ENCODE peak calls at places on chromosomes 4 and X, in four cellular contexts. S is H1, C is pancreas, Y is GM23248. Z is an unnamed sample.
A peak's percentile ranks its signal among the peaks of the same experiment; 100 is the strongest.

GRCh38 chrX:68821616-68822015 is 7.2 kb upstream of the EFNB1 start:
- DNase-seq in Y (no peak), S (no peak), C (no peak), Z (no peak)

GRCh38 chrX:18702362-18703195 is 4.9 kb upstream of the PPEF1 start:
- DNase-seq in C (no peak), Y (peak; percentile 42), S (no peak), Z (no peak)

GRCh38 chrX:48791063-48791820 is 4.9 kb downstream of the GATA1 start:
- DNase-seq in Y (no peak), C (no peak), S (no peak), Z (no peak)

GRCh38 chrX:40719218-40719617 is 16.1 kb downstream of the MED14 start:
- DNase-seq in Y (peak; percentile 39), C (no peak), S (no peak), Z (no peak)

GRCh38 chr4:124945422-124945821 is 232.9 kb upstream of the ANKRD50 start:
- DNase-seq in C (no peak), S (no peak), Y (no peak), Z (no peak)

GRCh38 chr4:80446664-80447063 is 111.1 kb downstream of the CFAP299 start:
- DNase-seq in S (no peak), Y (peak; percentile 45), C (no peak), Z (no peak)

GRCh38 chrX:1754077-1754476 is 139.2 kb downstream of the ASMT start:
- DNase-seq in Y (peak; percentile 17), S (no peak), C (no peak), Z (no peak)

GRCh38 chr4:102299302-102299701 is 46.0 kb downstream of the SLC39A8 start:
- DNase-seq in Y (no peak), C (no peak), S (no peak), Z (no peak)

GRCh38 chrX:16839852-16840460 is 30.2 kb downstream of the RBBP7 start:
- DNase-seq in C (no peak), S (no peak), Y (peak; percentile 80), Z (no peak)

GRCh38 chr4:184514121-184514988 is 40.0 kb upstream of the IRF2 start:
- DNase-seq in Y (peak; percentile 98), S (no peak), C (no peak), Z (no peak)

GRCh38 chr4:62170235-62170634 is 970.1 kb downstream of the ADGRL3 start:
- DNase-seq in C (no peak), S (no peak), Y (no peak), Z (no peak)

GRCh38 chr4:7817877-7818675 is 121.6 kb downstream of the AFAP1 start:
- DNase-seq in S (no peak), Y (no peak), C (no peak), Z (no peak)
- H3K4me1 ChIP-seq in S (no peaks in the 10 kb centered on the region), Y (peaks cover 55% of the 10 kb centered on the region), C (peaks cover 10% of the 10 kb centered on the region), Z (no peaks in the 10 kb centered on the region)

GRCh38 chr4:156959298-156959702 is 12.3 kb downstream of the PDGFC start:
- DNase-seq in Y (peak; percentile 37), C (no peak), S (no peak), Z (no peak)

GRCh38 chr4:156958276-156959074 is 13.1 kb downstream of the PDGFC start:
- DNase-seq in Y (peak; percentile 63), C (no peak), S (no peak), Z (no peak)

GRCh38 chr4:156956947-156957346 is 14.7 kb downstream of the PDGFC start:
- DNase-seq in S (no peak), C (no peak), Y (no peak), Z (no peak)

GRCh38 chr4:156956359-156956758 is 15.2 kb downstream of the PDGFC start:
- DNase-seq in S (no peak), C (no peak), Y (no peak), Z (no peak)

DNA sequence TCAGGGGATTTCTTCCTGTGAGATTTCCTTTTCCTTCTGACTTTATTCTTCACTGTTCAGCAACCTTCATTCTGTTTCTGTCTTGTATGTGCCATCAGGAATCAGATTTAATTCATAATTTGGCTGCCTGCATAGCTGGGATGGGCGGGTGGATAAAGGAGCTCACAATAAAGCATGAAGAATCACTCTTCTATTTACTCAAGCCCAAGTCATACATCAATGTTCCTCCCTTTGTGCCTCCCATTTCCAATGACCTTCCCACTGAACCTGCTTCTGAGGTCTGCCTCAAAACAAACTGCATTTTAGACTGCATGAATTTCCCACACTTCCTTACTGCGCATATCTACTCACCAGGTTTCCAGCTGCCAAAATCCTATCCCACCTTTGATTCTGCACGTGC is 14.0 kb downstream of the PDGFC start:
- DNase-seq in Y (no peak), C (no peak), S (no peak), Z (no peak)
- H3K4me1 ChIP-seq in Y (peaks cover 56% of the 10 kb centered on the region), C (peaks cover 31% of the 10 kb centered on the region), S (peaks cover 4% of the 10 kb centered on the region), Z (no peaks in the 10 kb centered on the region)

GRCh38 chrX:132858018-132858417 is 100.4 kb downstream of the HS6ST2 start:
- DNase-seq in C (no peak), S (no peak), Y (no peak), Z (no peak)

GRCh38 chrX:132855760-132856341 is 102.6 kb downstream of the HS6ST2 start:
- DNase-seq in C (no peak), S (no peak), Y (no peak), Z (peak; percentile 66)

GRCh38 chrX:132860200-132860599 is 98.2 kb downstream of the HS6ST2 start:
- DNase-seq in S (no peak), Y (no peak), C (no peak), Z (no peak)

DNA sequence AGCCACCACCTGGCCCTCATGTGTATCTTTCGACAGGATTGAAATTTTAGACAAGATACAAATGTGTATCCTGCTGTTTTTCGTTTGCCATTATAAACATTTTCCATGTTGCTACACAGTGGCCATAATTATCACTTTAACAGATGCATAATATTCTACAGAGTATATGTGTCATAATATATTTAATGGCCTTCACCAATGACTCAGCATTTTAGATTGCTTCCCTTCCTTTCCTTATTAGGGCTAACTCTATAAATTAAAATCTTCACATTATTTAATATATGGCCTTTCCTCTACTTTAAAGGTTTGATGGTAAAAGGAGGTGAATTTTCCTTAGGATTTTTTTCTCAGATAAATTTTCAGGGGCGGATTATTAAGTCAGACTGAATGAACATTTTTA is 97.4 kb downstream of the HS6ST2 start:
- DNase-seq in C (no peak), Y (no peak), S (no peak), Z (no peak)
- H3K4me1 ChIP-seq in C (no peaks in the 10 kb centered on the region), Y (no peaks in the 10 kb centered on the region), S (no peaks in the 10 kb centered on the region), Z (no peaks in the 10 kb centered on the region)

DNA sequence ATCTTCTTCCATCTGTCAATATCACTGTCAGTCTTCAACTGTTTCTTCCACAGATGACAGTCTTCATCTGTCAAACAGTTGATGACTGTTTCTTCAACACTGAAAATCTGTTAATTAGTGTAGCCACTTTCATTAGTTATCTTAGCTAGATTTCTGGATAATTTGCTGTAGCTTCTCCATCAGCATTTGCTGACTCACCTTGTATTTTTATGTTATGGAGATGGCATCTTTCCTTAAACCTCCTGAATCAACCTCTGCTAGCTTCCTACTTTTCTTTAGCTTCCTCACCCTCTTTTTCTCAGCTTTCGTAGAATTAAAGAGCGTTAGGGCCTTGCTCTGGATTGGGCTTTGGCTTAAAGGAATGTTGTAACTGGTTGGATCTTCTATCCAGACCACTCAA is 25.1 kb downstream of the USP53 start:
- DNase-seq in C (no peak), Y (no peak), S (no peak), Z (no peak)
- H3K4me1 ChIP-seq in C (peaks cover 14% of the 10 kb centered on the region), Y (peaks cover 16% of the 10 kb centered on the region), S (no peaks in the 10 kb centered on the region), Z (no peaks in the 10 kb centered on the region)